ENCODE peak calls at places on chromosomes 11 and 22, in six cellular contexts. L, Y, B, O, K and E are unnamed samples.

GRCh38 chr11:76560219-76560618 is 110.3 kb downstream of the LRRC32 start:
- DNase-seq in L (no peak), Y (no peak), B (no peak), O (no peak), K (no peak), E (no peak)

GRCh38 chr22:22487059-22487458 is 21.5 kb downstream of the ZNF280B start:
- DNase-seq in L (no peak), Y (no peak), B (no peak), O (no peak), K (no peak), E (no peak)

GRCh38 chr22:49365191-49365837 is 462.4 kb downstream of the BRD1 start:
- DNase-seq in L (no peak), Y (no peak), B (no peak), O (no peak), K (no peak), E (no peak)

GRCh38 chr22:37525073-37525745 is 6.0 kb upstream of the CARD10 start:
- DNase-seq in L (peak), Y (no peak), B (peak), O (no peak), K (no peak), E (peak)

GRCh38 chr22:37486224-37486845 is at the start of gene MFNG:
- DNase-seq in L (no peak), Y (peak), B (no peak), O (peak), K (peak), E (peak)

GRCh38 chr11:118898400-118899295 is 15.0 kb downstream of the CXCR5 start:
- DNase-seq in L (no peak), Y (no peak), B (no peak), O (no peak), K (no peak), E (no peak)

GRCh38 chr11:130599073-130599654 is 150.7 kb downstream of the ADAMTS15 start:
- DNase-seq in L (no peak), Y (no peak), B (no peak), O (no peak), K (no peak), E (no peak)

GRCh38 chr11:2557381-2557780 is 112.6 kb downstream of the KCNQ1 start:
- DNase-seq in L (no peak), Y (no peak), B (no peak), O (no peak), K (no peak), E (no peak)

GRCh38 chr11:75342966-75343870 is 8.2 kb downstream of the ARRB1 start:
- DNase-seq in L (no peak), Y (peak), B (no peak), O (no peak), K (no peak), E (no peak)